ENCODE peak calls at places on chromosomes 5 and 9, in seven cellular contexts. J is upper lobe of right lung; R is CD8-positive, alpha-beta T cell; I is OCI-LY7; Q is neural progenitor cell; L is GM13977; W is Peyer's patch. T is an unnamed sample.

GRCh38 chr5:74186351-74187315 is 453.9 kb downstream of the ENC1 start:
- DNase-seq in J (no peak), R (no peak), I (no peak), Q (peak), L (no peak), W (no peak), T (peak)

GRCh38 chr9:8860925-8861324 is 1061.3 kb upstream of the DMAC1 start:
- DNase-seq in J (no peak), R (no peak), I (no peak), Q (no peak), L (no peak), W (no peak), T (peak)

GRCh38 chr5:172383231-172383802 is 71.0 kb downstream of the SH3PXD2B start:
- DNase-seq in J (no peak), R (no peak), I (no peak), Q (no peak), L (no peak), W (no peak), T (peak)

GRCh38 chr9:73118898-73119554 is 32.6 kb upstream of the ANXA1 start:
- DNase-seq in J (no peak), R (no peak), I (no peak), Q (no peak), L (no peak), W (no peak), T (peak)

GRCh38 chr5:139745121-139745799 is 50.3 kb upstream of the PSD2 start:
- DNase-seq in J (no peak), R (peak), I (no peak), Q (no peak), L (no peak), W (peak), T (peak)

GRCh38 chr5:180787025-180787424 is 15.6 kb downstream of the MGAT1 start:
- DNase-seq in J (peak), R (no peak), I (no peak), Q (peak), L (no peak), W (no peak), T (peak)

GRCh38 chr5:74318985-74319563 is 321.5 kb downstream of the ENC1 start:
- DNase-seq in J (no peak), R (no peak), I (no peak), Q (no peak), L (no peak), W (no peak), T (no peak)

GRCh38 chr5:1701884-1702283 is 97.8 kb downstream of the MRPL36 start:
- DNase-seq in J (no peak), R (no peak), I (no peak), Q (no peak), L (no peak), W (no peak), T (no peak)

GRCh38 chr9:134346151-134346550 is 19.9 kb downstream of the RXRA start:
- DNase-seq in J (no peak), R (no peak), I (no peak), Q (no peak), L (no peak), W (no peak), T (no peak)

GRCh38 chr5:143582869-143583268 is 179.4 kb upstream of the NR3C1 start:
- DNase-seq in J (no peak), R (no peak), I (peak), Q (no peak), L (no peak), W (no peak), T (no peak)

GRCh38 chr9:134459164-134459563 is 132.9 kb downstream of the RXRA start:
- DNase-seq in J (peak), R (no peak), I (no peak), Q (no peak), L (no peak), W (no peak), T (no peak)

GRCh38 chr9:90860826-90861225 is 59.2 kb downstream of the SYK start:
- DNase-seq in J (no peak), R (no peak), I (no peak), Q (no peak), L (no peak), W (no peak), T (no peak)

GRCh38 chr5:160260006-160260775 is 30.9 kb downstream of the FABP6 start:
- DNase-seq in J (peak), R (no peak), I (no peak), Q (peak), L (no peak), W (no peak), T (peak)

GRCh38 chr5:158482201-158482600 is 617.5 kb downstream of the EBF1 start:
- DNase-seq in J (no peak), R (no peak), I (no peak), Q (no peak), L (no peak), W (no peak), T (no peak)

GRCh38 chr9:124758691-124759090 is 12.4 kb downstream of the NR6A1 start:
- DNase-seq in J (no peak), R (no peak), I (no peak), Q (no peak), L (no peak), W (no peak), T (no peak)

GRCh38 chr9:16062542-16063240 is 509.8 kb downstream of the CCDC171 start:
- DNase-seq in J (no peak), R (no peak), I (no peak), Q (no peak), L (no peak), W (no peak), T (peak)

GRCh38 chr5:119179857-119180641 is 109.2 kb downstream of the DMXL1 start:
- DNase-seq in J (no peak), R (no peak), I (no peak), Q (no peak), L (no peak), W (no peak), T (no peak)

GRCh38 chr9:91298304-91298703 is 63.4 kb downstream of the AUH start:
- DNase-seq in J (no peak), R (no peak), I (no peak), Q (no peak), L (no peak), W (no peak), T (peak)

GRCh38 chr9:94018628-94019027 is 63.5 kb upstream of the BARX1 start:
- DNase-seq in J (no peak), R (no peak), I (no peak), Q (no peak), L (no peak), W (no peak), T (no peak)

GRCh38 chr5:126777257-126777973 is 479 bp downstream of the LMNB1 start:
- DNase-seq in J (peak), R (peak), I (peak), Q (peak), L (peak), W (peak), T (peak)

GRCh38 chr5:63959177-63959982 is 2.9 kb downstream of the HTR1A start:
- DNase-seq in J (peak), R (no peak), I (no peak), Q (peak), L (no peak), W (no peak), T (no peak)

GRCh38 chr9:91374939-91375338 is 13.2 kb upstream of the AUH start:
- DNase-seq in J (no peak), R (no peak), I (no peak), Q (no peak), L (no peak), W (no peak), T (peak)

GRCh38 chr5:119398713-119399492 is 43.1 kb downstream of the TNFAIP8 start:
- DNase-seq in J (peak), R (no peak), I (no peak), Q (no peak), L (no peak), W (peak), T (no peak)

GRCh38 chr5:166369817-166370216 is 1921.6 kb upstream of the WWC1 start:
- DNase-seq in J (no peak), R (no peak), I (no peak), Q (peak), L (no peak), W (no peak), T (no peak)

GRCh38 chr5:151741678-151742423 is 16.6 kb downstream of the ATOX1 start:
- DNase-seq in J (no peak), R (no peak), I (no peak), Q (no peak), L (no peak), W (no peak), T (peak)

GRCh38 chr5:100690036-100690560 is 154.9 kb downstream of the FAM174A start:
- DNase-seq in J (no peak), R (no peak), I (no peak), Q (no peak), L (no peak), W (no peak), T (peak)

GRCh38 chr9:128703616-128704355 is 1.5 kb downstream of the PKN3 start:
- DNase-seq in J (peak), R (no peak), I (no peak), Q (no peak), L (no peak), W (peak), T (no peak)

GRCh38 chr5:106637275-106637674 is 1033.5 kb downstream of the EFNA5 start:
- DNase-seq in J (no peak), R (no peak), I (no peak), Q (no peak), L (no peak), W (no peak), T (no peak)

GRCh38 chr5:50966986-50967385 is 300.5 kb downstream of the PARP8 start:
- DNase-seq in J (no peak), R (no peak), I (no peak), Q (peak), L (no peak), W (no peak), T (no peak)

GRCh38 chr9:97768731-97769130 is 71.6 kb upstream of the XPA start:
- DNase-seq in J (no peak), R (no peak), I (no peak), Q (no peak), L (no peak), W (no peak), T (peak)

GRCh38 chr5:28576022-28576421 is 1537.6 kb upstream of the CDH9 start:
- DNase-seq in J (no peak), R (no peak), I (peak), Q (peak), L (no peak), W (no peak), T (peak)
- TF ChIP-seq CTCF in J (no peak), R (no peak), I (peak), Q (peak), L (no peak), W (no peak), T (peak)

GRCh38 chr9:68416891-68417570 is 60.6 kb downstream of the PGM5 start:
- DNase-seq in J (no peak), R (no peak), I (peak), Q (peak), L (peak), W (no peak), T (no peak)
- TF ChIP-seq CTCF in J (peak), R (no peak), I (peak), Q (peak), L (peak), W (no peak), T (peak)

GRCh38 chr5:96257904-96258303 is 175.1 kb downstream of the PCSK1 start:
- DNase-seq in J (no peak), R (no peak), I (no peak), Q (no peak), L (no peak), W (no peak), T (peak)

GRCh38 chr5:96259211-96259772 is 173.8 kb downstream of the PCSK1 start:
- DNase-seq in J (no peak), R (no peak), I (no peak), Q (no peak), L (no peak), W (no peak), T (no peak)

GRCh38 chr5:96254980-96255681 is 177.9 kb downstream of the PCSK1 start:
- DNase-seq in J (no peak), R (no peak), I (no peak), Q (no peak), L (no peak), W (no peak), T (peak)

GRCh38 chr5:96258692-96259091 is 174.4 kb downstream of the PCSK1 start:
- DNase-seq in J (no peak), R (no peak), I (no peak), Q (no peak), L (no peak), W (no peak), T (no peak)

DNA sequence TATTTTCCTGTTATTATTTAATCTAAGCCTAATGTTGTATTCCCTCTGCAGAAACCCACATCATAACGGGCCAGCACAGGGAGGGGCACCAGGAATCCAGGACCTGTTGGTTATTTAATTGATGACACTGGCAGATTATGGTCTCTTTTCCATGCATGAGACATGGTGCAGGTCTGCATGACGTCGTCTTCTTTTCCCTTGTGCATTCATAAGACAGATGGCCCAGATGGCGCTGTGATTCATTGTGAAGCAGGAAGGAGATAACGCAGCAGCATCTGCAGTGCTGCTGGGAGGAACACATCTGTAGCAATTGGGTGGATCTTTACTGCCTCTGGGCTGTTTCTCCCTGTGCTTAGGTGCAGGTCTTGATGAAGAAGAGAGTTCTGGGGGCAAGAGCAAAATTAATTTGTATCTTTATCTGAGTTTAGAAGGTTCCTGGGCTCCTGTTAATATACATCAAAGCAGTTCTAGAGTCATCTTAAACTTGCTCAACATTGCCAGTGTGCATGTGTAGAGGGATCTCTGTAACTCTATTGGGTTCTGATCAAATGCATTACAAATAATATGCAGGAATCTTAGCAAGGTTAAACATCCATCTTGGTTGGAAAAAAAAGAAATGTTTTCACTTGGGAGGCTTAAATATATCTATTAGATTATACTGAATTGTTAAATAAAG is 176.1 kb downstream of the PCSK1 start:
- DNase-seq in J (no peak), R (no peak), I (peak), Q (peak), L (no peak), W (no peak), T (peak)
- TF ChIP-seq CTCF in J (no peak), R (no peak), I (peak), Q (no peak), L (peak), W (no peak), T (peak)

DNA sequence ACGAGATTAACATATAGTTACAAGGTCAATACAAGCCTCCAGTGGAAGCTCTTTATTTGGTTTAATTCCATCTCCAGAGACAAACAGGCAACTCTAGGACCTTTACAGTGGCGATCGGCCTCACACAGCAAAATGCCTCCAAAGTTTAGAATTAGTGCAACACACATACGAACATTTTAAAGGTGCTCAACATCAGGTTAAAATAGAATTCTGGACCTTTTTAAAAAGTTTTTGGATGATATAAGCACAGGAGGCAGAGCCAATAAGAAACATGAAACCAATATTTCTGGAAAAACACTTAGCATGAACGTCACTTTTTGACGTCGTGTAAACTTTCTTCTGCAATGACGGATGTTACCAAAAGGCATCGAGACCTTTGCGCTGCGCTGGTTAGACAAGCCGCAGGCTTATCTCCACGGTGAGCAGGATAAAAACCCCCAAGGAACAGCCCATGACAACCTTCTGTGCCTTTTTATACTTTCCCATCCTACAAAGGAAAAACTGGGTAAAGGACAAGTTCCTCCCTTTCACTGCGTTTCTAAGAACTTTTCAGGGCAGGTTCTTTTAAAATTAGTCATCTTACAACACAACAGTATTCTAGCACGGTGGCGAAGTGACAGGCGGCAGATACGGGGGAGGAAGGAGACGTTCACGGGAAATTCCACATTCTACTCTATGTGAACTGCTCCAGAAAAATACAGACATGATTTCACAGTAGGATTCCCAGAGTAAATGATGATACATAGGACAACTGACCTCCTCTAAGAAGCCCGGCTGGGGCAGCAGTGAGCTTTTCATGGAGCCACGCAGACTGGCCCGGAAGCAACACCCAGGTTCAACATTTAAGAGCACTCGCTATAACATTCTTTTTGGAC is 52.2 kb downstream of the USP20 start:
- DNase-seq in J (no peak), R (peak), I (peak), Q (no peak), L (no peak), W (no peak), T (peak)
- TF ChIP-seq CTCF in J (peak), R (no peak), I (peak), Q (no peak), L (peak), W (no peak), T (peak)

GRCh38 chr5:68669864-68670263 is 423.9 kb upstream of the SLC30A5 start:
- DNase-seq in J (no peak), R (no peak), I (no peak), Q (no peak), L (no peak), W (no peak), T (no peak)

DNA sequence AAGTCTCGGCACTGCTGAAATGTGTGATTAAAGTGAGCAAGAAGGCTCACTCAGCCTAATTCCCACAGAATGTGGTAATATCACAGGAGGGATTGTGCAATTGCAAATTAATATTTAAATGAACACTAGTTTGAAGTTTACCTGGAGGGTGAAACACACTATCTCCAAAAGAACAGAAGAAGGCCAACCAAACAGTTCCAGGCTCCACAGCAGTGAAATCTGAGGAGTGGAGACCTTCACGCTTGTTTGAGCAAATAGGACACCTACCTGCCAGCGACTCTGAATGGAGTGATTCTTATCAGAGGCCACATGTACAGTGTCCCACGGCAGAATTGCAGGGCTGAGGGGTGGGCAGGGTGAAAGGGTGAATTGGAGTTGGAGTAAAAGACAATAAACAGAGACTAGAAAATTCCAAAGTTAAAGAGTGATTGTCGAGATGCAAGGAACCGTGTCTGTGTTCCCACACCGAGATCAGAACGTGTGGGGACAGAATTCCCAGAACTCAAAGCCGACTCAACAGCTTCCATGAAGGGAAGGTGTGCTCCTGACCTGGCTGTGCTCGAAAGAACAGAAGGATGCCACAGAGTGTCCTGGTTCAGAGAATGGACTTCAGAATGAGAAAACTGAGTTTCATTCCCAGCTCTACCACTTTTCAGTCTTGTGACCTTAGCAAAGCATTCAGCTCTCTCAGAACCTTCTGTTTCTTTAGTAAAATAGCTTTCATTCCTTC is 420.2 kb upstream of the SLC30A5 start:
- DNase-seq in J (no peak), R (no peak), I (no peak), Q (no peak), L (no peak), W (no peak), T (no peak)
- TF ChIP-seq CTCF in J (no peak), R (no peak), I (no peak), Q (no peak), L (no peak), W (no peak), T (no peak)

GRCh38 chr9:131764568-131764967 is 24.7 kb upstream of the RAPGEF1 start:
- DNase-seq in J (no peak), R (no peak), I (no peak), Q (no peak), L (no peak), W (no peak), T (no peak)
- TF ChIP-seq CTCF in J (no peak), R (no peak), I (no peak), Q (no peak), L (no peak), W (no peak), T (no peak)